ENCODE peak calls at places on chromosomes 6 and 20, in four cellular contexts. One of them, this sample, is unnamed.

GRCh38 chr20:20003088-20003954 is 13.8 kb upstream of the NAA20 start:
- DNase-seq in hepatocyte: no peak
- DNase-seq in activated CD4-positive, alpha-beta T cell treated with anti-CD3 and anti-CD28 coated beads, Interleukin-2, amount 50 U/mL, for 4 hours: no peak
- DNase-seq in left cardiac atrium: no peak
- DNase-seq in this sample: no peak

GRCh38 chr6:36095497-36096391 is 34.6 kb upstream of the MAPK13 start:
- DNase-seq in left cardiac atrium: no peak
- DNase-seq in hepatocyte: peak
- DNase-seq in activated CD4-positive, alpha-beta T cell treated with anti-CD3 and anti-CD28 coated beads, Interleukin-2, amount 50 U/mL, for 4 hours: no peak
- DNase-seq in this sample: no peak

GRCh38 chr6:120302041-120302440 is 952.5 kb upstream of the MAN1A1 start:
- DNase-seq in left cardiac atrium: no peak
- DNase-seq in hepatocyte: no peak
- DNase-seq in activated CD4-positive, alpha-beta T cell treated with anti-CD3 and anti-CD28 coated beads, Interleukin-2, amount 50 U/mL, for 4 hours: no peak
- DNase-seq in this sample: no peak

GRCh38 chr6:78605909-78606446 is 261.4 kb upstream of the IRAK1BP1 start:
- DNase-seq in hepatocyte: no peak
- DNase-seq in left cardiac atrium: no peak
- DNase-seq in activated CD4-positive, alpha-beta T cell treated with anti-CD3 and anti-CD28 coated beads, Interleukin-2, amount 50 U/mL, for 4 hours: no peak
- DNase-seq in this sample: no peak

GRCh38 chr6:126107475-126108121 is 121.3 kb downstream of the TRMT11 start:
- DNase-seq in hepatocyte: no peak
- DNase-seq in left cardiac atrium: no peak
- DNase-seq in activated CD4-positive, alpha-beta T cell treated with anti-CD3 and anti-CD28 coated beads, Interleukin-2, amount 50 U/mL, for 4 hours: no peak
- DNase-seq in this sample: no peak

GRCh38 chr6:37566209-37566859 is 66.6 kb upstream of the CCDC167 start:
- DNase-seq in activated CD4-positive, alpha-beta T cell treated with anti-CD3 and anti-CD28 coated beads, Interleukin-2, amount 50 U/mL, for 4 hours: peak
- DNase-seq in hepatocyte: peak
- DNase-seq in left cardiac atrium: peak
- DNase-seq in this sample: no peak

GRCh38 chr20:11792229-11792953 is 125.3 kb upstream of the BTBD3 start:
- DNase-seq in activated CD4-positive, alpha-beta T cell treated with anti-CD3 and anti-CD28 coated beads, Interleukin-2, amount 50 U/mL, for 4 hours: no peak
- DNase-seq in left cardiac atrium: no peak
- DNase-seq in hepatocyte: no peak
- DNase-seq in this sample: no peak

GRCh38 chr6:14335071-14335470 is 217.5 kb downstream of the CD83 start:
- DNase-seq in left cardiac atrium: no peak
- DNase-seq in hepatocyte: no peak
- DNase-seq in activated CD4-positive, alpha-beta T cell treated with anti-CD3 and anti-CD28 coated beads, Interleukin-2, amount 50 U/mL, for 4 hours: no peak
- DNase-seq in this sample: no peak

GRCh38 chr20:24102290-24102689 is 113.7 kb upstream of the GGTLC1 start:
- DNase-seq in left cardiac atrium: no peak
- DNase-seq in hepatocyte: no peak
- DNase-seq in activated CD4-positive, alpha-beta T cell treated with anti-CD3 and anti-CD28 coated beads, Interleukin-2, amount 50 U/mL, for 4 hours: no peak
- DNase-seq in this sample: no peak

GRCh38 chr6:93300661-93301060 is 118.7 kb downstream of the EPHA7 start:
- DNase-seq in activated CD4-positive, alpha-beta T cell treated with anti-CD3 and anti-CD28 coated beads, Interleukin-2, amount 50 U/mL, for 4 hours: no peak
- DNase-seq in hepatocyte: no peak
- DNase-seq in left cardiac atrium: no peak
- DNase-seq in this sample: no peak

GRCh38 chr6:87483929-87484328 is 11.2 kb downstream of the SLC35A1 start:
- DNase-seq in activated CD4-positive, alpha-beta T cell treated with anti-CD3 and anti-CD28 coated beads, Interleukin-2, amount 50 U/mL, for 4 hours: no peak
- DNase-seq in left cardiac atrium: no peak
- DNase-seq in hepatocyte: peak
- DNase-seq in this sample: no peak

GRCh38 chr6:24876496-24877465 is 59.0 kb downstream of the RIPOR2 start:
- DNase-seq in hepatocyte: peak
- DNase-seq in left cardiac atrium: no peak
- DNase-seq in activated CD4-positive, alpha-beta T cell treated with anti-CD3 and anti-CD28 coated beads, Interleukin-2, amount 50 U/mL, for 4 hours: no peak
- DNase-seq in this sample: no peak

GRCh38 chr20:32135983-32136515 is 26.5 kb downstream of the TM9SF4 start:
- DNase-seq in activated CD4-positive, alpha-beta T cell treated with anti-CD3 and anti-CD28 coated beads, Interleukin-2, amount 50 U/mL, for 4 hours: no peak
- DNase-seq in left cardiac atrium: no peak
- DNase-seq in hepatocyte: no peak
- DNase-seq in this sample: no peak

GRCh38 chr6:139996253-139996834 is 621.9 kb upstream of the CITED2 start:
- DNase-seq in hepatocyte: peak
- DNase-seq in left cardiac atrium: no peak
- DNase-seq in activated CD4-positive, alpha-beta T cell treated with anti-CD3 and anti-CD28 coated beads, Interleukin-2, amount 50 U/mL, for 4 hours: no peak
- DNase-seq in this sample: no peak

GRCh38 chr6:25173951-25174474 is 105.2 kb upstream of the CARMIL1 start:
- DNase-seq in left cardiac atrium: no peak
- DNase-seq in hepatocyte: peak
- DNase-seq in activated CD4-positive, alpha-beta T cell treated with anti-CD3 and anti-CD28 coated beads, Interleukin-2, amount 50 U/mL, for 4 hours: no peak
- DNase-seq in this sample: no peak

GRCh38 chr6:75201901-75202672 is 3.8 kb downstream of the COL12A1 start:
- DNase-seq in hepatocyte: peak
- DNase-seq in activated CD4-positive, alpha-beta T cell treated with anti-CD3 and anti-CD28 coated beads, Interleukin-2, amount 50 U/mL, for 4 hours: no peak
- DNase-seq in left cardiac atrium: peak
- DNase-seq in this sample: peak

GRCh38 chr6:2909718-2910117 is 6.6 kb upstream of the SERPINB9 start:
- DNase-seq in left cardiac atrium: no peak
- DNase-seq in hepatocyte: no peak
- DNase-seq in activated CD4-positive, alpha-beta T cell treated with anti-CD3 and anti-CD28 coated beads, Interleukin-2, amount 50 U/mL, for 4 hours: no peak
- DNase-seq in this sample: no peak

GRCh38 chr20:57264151-57264792 is 2.2 kb downstream of the BMP7 start:
- DNase-seq in left cardiac atrium: no peak
- DNase-seq in hepatocyte: peak
- DNase-seq in activated CD4-positive, alpha-beta T cell treated with anti-CD3 and anti-CD28 coated beads, Interleukin-2, amount 50 U/mL, for 4 hours: no peak
- DNase-seq in this sample: no peak